ENCODE peak calls at places on chromosomes 13 and 19, in five cellular contexts. N is uterus; O is stomach; I is CD8-positive, alpha-beta T cell; H is left ventricle myocardium inferior. X is an unnamed sample. For H3K4me1, the result is how much of the 10 kb centered on the place peaks cover.

GRCh38 chr13:114081761-114082681 is 50.4 kb downstream of the RASA3 start:
- DNase-seq in N (no peak), O (peak), I (no peak), H (no peak), X (no peak)

GRCh38 chr19:18484992-18485391 is 36.9 kb downstream of the ELL start:
- DNase-seq in N (no peak), O (no peak), I (no peak), H (no peak), X (no peak)

GRCh38 chr19:10686661-10687517 is 14.3 kb upstream of the QTRT1 start:
- DNase-seq in N (no peak), O (no peak), I (no peak), H (peak), X (no peak)

GRCh38 chr13:40664100-40665060 is 2.1 kb downstream of the FOXO1 start:
- DNase-seq in N (peak), O (peak), I (peak), H (peak), X (peak)

GRCh38 chr13:47508518-47509228 is 492.4 kb downstream of the SUCLA2 start:
- DNase-seq in N (no peak), O (no peak), I (no peak), H (no peak), X (no peak)

GRCh38 chr19:1467228-1467511 is 11.8 kb downstream of the C19orf25 start:
- DNase-seq in N (no peak), O (no peak), I (no peak), H (no peak), X (no peak)

GRCh38 chr13:30142502-30143211 is 164.7 kb downstream of the KATNAL1 start:
- DNase-seq in N (peak), O (no peak), I (no peak), H (no peak), X (no peak)

GRCh38 chr19:39425744-39426143 is 10.0 kb downstream of the RPS16 start:
- DNase-seq in N (no peak), O (no peak), I (no peak), H (no peak), X (no peak)

GRCh38 chr19:43784981-43785808 is 4.4 kb upstream of the KCNN4 start:
- DNase-seq in N (peak), O (peak), I (peak), H (no peak), X (peak)

GRCh38 chr19:8423821-8424223 is 10.7 kb downstream of the MARCHF2 start:
- DNase-seq in N (peak), O (peak), I (no peak), H (peak), X (peak)

GRCh38 chr19:11699931-11700794 is 38.6 kb downstream of the ZNF823 start:
- DNase-seq in N (no peak), O (no peak), I (no peak), H (no peak), X (no peak)

GRCh38 chr19:58563034-58563573 is 4.7 kb upstream of the UBE2M start:
- DNase-seq in N (peak), O (peak), I (no peak), H (peak), X (no peak)

GRCh38 chr13:28636677-28637317 is 22.1 kb upstream of the POMP start:
- DNase-seq in N (no peak), O (peak), I (no peak), H (no peak), X (peak)

GRCh38 chr19:47471733-47472457 is at the start of gene SLC8A2:
- DNase-seq in N (peak), O (peak), I (peak), H (peak), X (no peak)

GRCh38 chr13:19713186-19713965 is 69.4 kb downstream of the PSPC1 start:
- DNase-seq in N (no peak), O (no peak), I (no peak), H (no peak), X (no peak)

GRCh38 chr13:111095031-111095840 is 19.9 kb upstream of the ARHGEF7 start:
- DNase-seq in N (no peak), O (no peak), I (no peak), H (no peak), X (no peak)

GRCh38 chr19:39496063-39496462 is 2.7 kb upstream of the DLL3 start:
- DNase-seq in N (no peak), O (no peak), I (no peak), H (no peak), X (no peak)

GRCh38 chr19:33477781-33478180 is 43.8 kb downstream of the PEPD start:
- DNase-seq in N (no peak), O (no peak), I (no peak), H (no peak), X (no peak)

GRCh38 chr13:101875717-101876393 is 423.4 kb downstream of the ITGBL1 start:
- DNase-seq in N (no peak), O (no peak), I (no peak), H (no peak), X (no peak)

GRCh38 chr19:21463449-21464105 is 41.8 kb upstream of the ZNF429 start:
- DNase-seq in N (no peak), O (peak), I (no peak), H (peak), X (peak)

GRCh38 chr19:4909172-4909896 is at the start of gene UHRF1:
- DNase-seq in N (no peak), O (no peak), I (no peak), H (no peak), X (no peak)

GRCh38 chr13:93080587-93080986 is 146.0 kb upstream of the GPC6 start:
- DNase-seq in N (no peak), O (no peak), I (no peak), H (no peak), X (no peak)

GRCh38 chr13:72544042-72544441 is 183.4 kb downstream of the MZT1 start:
- DNase-seq in N (no peak), O (no peak), I (no peak), H (no peak), X (no peak)

GRCh38 chr13:31044658-31045620 is 112.5 kb downstream of the TEX26 start:
- DNase-seq in N (no peak), O (no peak), I (no peak), H (no peak), X (no peak)

GRCh38 chr19:3509566-3509989 is 3.5 kb downstream of the FZR1 start:
- DNase-seq in N (no peak), O (no peak), I (no peak), H (no peak), X (no peak)

GRCh38 chr19:45981350-45981749 is 7.7 kb upstream of the NOVA2 start:
- DNase-seq in N (no peak), O (no peak), I (no peak), H (no peak), X (no peak)

GRCh38 chr19:51418707-51419106 is 1.3 kb upstream of the SIGLEC10 start:
- DNase-seq in N (no peak), O (no peak), I (no peak), H (no peak), X (no peak)

GRCh38 chr13:47226516-47226915 is 329.7 kb upstream of the HTR2A start:
- DNase-seq in N (no peak), O (no peak), I (no peak), H (no peak), X (no peak)

GRCh38 chr19:54169149-54169731 is 3.7 kb downstream of the TMC4 start:
- DNase-seq in N (no peak), O (no peak), I (no peak), H (no peak), X (no peak)

GRCh38 chr13:39385154-39385553 is 217.8 kb downstream of the LHFPL6 start:
- DNase-seq in N (no peak), O (no peak), I (no peak), H (no peak), X (no peak)

GRCh38 chr13:39381456-39381855 is 221.5 kb downstream of the LHFPL6 start:
- DNase-seq in N (no peak), O (no peak), I (no peak), H (no peak), X (no peak)

GRCh38 chr13:39379667-39380655 is 223.0 kb downstream of the LHFPL6 start:
- DNase-seq in N (no peak), O (no peak), I (no peak), H (no peak), X (no peak)

GRCh38 chr13:39385621-39386231 is 217.3 kb downstream of the LHFPL6 start:
- DNase-seq in N (no peak), O (no peak), I (no peak), H (no peak), X (no peak)
- H3K27ac ChIP-seq in N (peak), O (no peak), I (no peak), H (peak), X (peak)

GRCh38 chr13:98222081-98222554 is 45.0 kb upstream of the RNF113B start:
- DNase-seq in N (no peak), O (peak), I (no peak), H (no peak), X (no peak)

GRCh38 chr13:98221234-98221633 is 44.2 kb upstream of the RNF113B start:
- DNase-seq in N (no peak), O (no peak), I (no peak), H (no peak), X (no peak)

GRCh38 chr13:98220188-98220765 is 43.2 kb upstream of the RNF113B start:
- DNase-seq in N (no peak), O (no peak), I (no peak), H (no peak), X (no peak)

GRCh38 chr13:98217597-98217996 is 40.5 kb upstream of the RNF113B start:
- DNase-seq in N (no peak), O (peak), I (no peak), H (no peak), X (peak)

GRCh38 chr13:98219685-98220084 is 42.6 kb upstream of the RNF113B start:
- DNase-seq in N (no peak), O (no peak), I (no peak), H (no peak), X (no peak)
- H3K4me1 ChIP-seq in N (under half), O (half or more), I (under half), H (under half), X (under half)

DNA sequence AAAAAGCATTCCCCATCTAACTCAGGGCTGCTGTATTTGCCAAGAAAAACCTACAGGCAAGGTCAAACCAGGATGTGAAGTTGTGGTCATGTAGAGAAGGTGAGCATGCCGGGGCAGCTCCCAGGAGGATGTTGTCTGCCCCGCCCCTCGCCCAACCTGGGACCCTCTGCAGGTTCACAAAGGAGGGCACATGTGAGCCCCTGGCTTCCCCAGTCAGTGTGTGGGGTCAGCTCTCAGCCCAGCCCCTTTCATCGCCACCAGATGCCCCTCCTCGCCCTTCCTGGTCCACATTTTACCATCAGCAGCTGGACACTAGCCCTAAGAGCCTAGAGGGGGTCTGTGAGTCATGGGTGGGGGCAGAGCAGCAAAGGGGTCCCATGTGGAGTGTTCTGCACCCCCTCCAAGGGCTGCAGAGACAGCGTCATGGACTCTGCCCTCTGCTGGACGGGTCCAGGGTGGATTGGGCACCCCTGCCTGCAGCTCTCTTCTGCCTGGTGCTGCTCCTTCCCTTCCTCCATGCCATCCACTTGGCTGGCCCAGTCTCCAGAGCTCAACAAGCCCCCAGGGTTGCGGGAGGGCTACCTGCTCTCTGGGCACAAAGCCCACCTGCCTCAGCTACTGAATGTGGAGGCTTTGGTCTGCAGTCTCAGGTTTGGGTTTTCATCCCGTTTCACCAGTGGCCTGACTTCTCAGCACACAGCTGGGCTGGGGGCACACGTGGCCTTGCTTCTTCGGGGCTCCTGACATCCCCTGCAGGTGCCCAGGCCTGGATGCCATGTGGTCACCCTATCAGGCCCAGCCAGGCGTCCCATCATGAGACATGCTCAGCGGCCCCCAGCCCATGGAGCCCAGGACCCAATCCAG is 3.7 kb downstream of the PLEKHF1 start:
- DNase-seq in N (no peak), O (no peak), I (no peak), H (no peak), X (no peak)
- H3K27ac ChIP-seq in N (peak), O (peak), I (no peak), H (peak), X (no peak)

DNA sequence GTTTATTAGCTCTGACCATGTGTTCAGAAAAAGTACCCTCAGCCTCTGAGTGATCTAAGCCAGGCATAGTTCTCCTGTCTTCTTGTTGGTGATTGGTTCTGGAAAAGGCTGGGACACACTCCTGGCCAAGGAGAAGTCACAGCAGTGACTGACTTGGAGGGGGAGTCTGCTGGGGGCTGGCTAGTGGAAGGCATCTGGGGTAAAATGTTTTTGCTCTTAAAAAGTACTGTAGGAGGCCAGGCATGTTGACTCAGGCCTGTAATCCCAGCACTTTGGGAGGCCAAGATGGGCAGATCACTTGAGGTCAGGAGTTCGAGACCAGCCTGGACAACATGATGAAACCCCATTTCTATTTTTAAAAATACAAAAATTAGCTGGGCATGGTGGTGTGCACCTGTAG is 21.7 kb downstream of the FAM187B start:
- DNase-seq in N (no peak), O (peak), I (no peak), H (no peak), X (peak)
- H3K4me1 ChIP-seq in N (under half), O (under half), I (half or more), H (under half), X (under half)

GRCh38 chr19:31408460-31409124 is 59.4 kb upstream of the TSHZ3 start:
- DNase-seq in N (peak), O (no peak), I (no peak), H (no peak), X (no peak)
- H3K27ac ChIP-seq in N (peak), O (no peak), I (no peak), H (peak), X (no peak)

GRCh38 chr19:23832717-23833327 is 74.1 kb upstream of the ZNF681 start:
- DNase-seq in N (no peak), O (no peak), I (no peak), H (no peak), X (no peak)
- H3K4me1 ChIP-seq in N (under half), O (under half), I (under half), H (under half), X (under half)

GRCh38 chr13:67133476-67133875 is 96.7 kb downstream of the PCDH9 start:
- DNase-seq in N (no peak), O (no peak), I (no peak), H (no peak), X (no peak)

GRCh38 chr13:67134322-67135129 is 95.6 kb downstream of the PCDH9 start:
- DNase-seq in N (no peak), O (no peak), I (no peak), H (no peak), X (no peak)

GRCh38 chr13:67135356-67135755 is 94.8 kb downstream of the PCDH9 start:
- DNase-seq in N (no peak), O (no peak), I (no peak), H (no peak), X (no peak)

GRCh38 chr13:67137044-67137735 is 92.9 kb downstream of the PCDH9 start:
- DNase-seq in N (no peak), O (no peak), I (no peak), H (no peak), X (no peak)

GRCh38 chr13:67136157-67136556 is 94.0 kb downstream of the PCDH9 start:
- DNase-seq in N (no peak), O (no peak), I (no peak), H (no peak), X (no peak)
- H3K27ac ChIP-seq in N (no peak), O (no peak), I (no peak), H (peak), X (no peak)

GRCh38 chr19:55384576-55385235 is 614 bp upstream of the TMEM238 start:
- DNase-seq in N (peak), O (no peak), I (no peak), H (no peak), X (peak)
- H3K4me1 ChIP-seq in N (under half), O (half or more), I (half or more), H (half or more), X (under half)

GRCh38 chr19:6227941-6228325 is 51.8 kb downstream of the MLLT1 start:
- DNase-seq in N (no peak), O (no peak), I (no peak), H (no peak), X (no peak)

GRCh38 chr19:6228523-6229215 is 51.1 kb downstream of the MLLT1 start:
- DNase-seq in N (peak), O (no peak), I (no peak), H (no peak), X (no peak)

GRCh38 chr19:6229951-6230712 is 49.6 kb downstream of the MLLT1 start:
- DNase-seq in N (no peak), O (no peak), I (no peak), H (peak), X (no peak)

GRCh38 chr19:6230991-6231448 is 48.8 kb downstream of the MLLT1 start:
- DNase-seq in N (no peak), O (no peak), I (no peak), H (no peak), X (no peak)

DNA sequence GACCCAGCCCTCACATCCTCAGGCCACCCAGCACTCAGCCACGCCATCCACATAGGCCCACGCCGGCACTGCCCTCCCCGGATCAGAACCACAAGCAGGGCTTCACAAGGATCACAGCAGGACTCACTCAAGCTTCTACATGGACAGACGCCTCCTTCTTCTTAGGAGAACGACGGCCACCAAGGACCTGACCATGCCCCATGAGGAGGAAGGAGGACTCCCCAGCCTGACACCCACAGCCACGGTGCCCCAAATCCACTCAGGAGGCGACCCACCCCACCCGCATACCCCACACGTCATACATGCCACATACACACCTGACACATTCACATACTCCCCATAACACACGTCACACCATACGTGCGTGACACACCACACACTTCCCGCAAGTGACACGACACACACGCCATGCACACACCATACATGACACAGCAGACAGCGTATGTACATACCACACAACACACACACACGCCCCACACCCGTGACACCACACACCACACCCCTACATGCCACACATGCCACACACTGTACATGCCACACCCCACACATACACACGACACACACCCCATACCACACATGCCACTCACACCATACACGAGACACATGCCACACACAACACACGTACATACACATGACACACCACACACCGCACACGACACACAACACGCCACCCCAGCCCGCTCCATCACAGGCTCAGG is 50.4 kb downstream of the MLLT1 start:
- DNase-seq in N (no peak), O (no peak), I (no peak), H (no peak), X (no peak)
- H3K27ac ChIP-seq in N (no peak), O (no peak), I (no peak), H (no peak), X (no peak)

GRCh38 chr19:48814895-48815294 is 4.1 kb upstream of the BCAT2 start:
- DNase-seq in N (no peak), O (no peak), I (no peak), H (no peak), X (no peak)

GRCh38 chr19:48812094-48812929 is 1.5 kb upstream of the BCAT2 start:
- DNase-seq in N (peak), O (peak), I (peak), H (peak), X (peak)

GRCh38 chr19:48815870-48816501 is 5.2 kb upstream of the BCAT2 start:
- DNase-seq in N (no peak), O (peak), I (no peak), H (no peak), X (no peak)

GRCh38 chr19:48810151-48810550 is 678 bp downstream of the BCAT2 start:
- DNase-seq in N (no peak), O (no peak), I (no peak), H (no peak), X (no peak)

GRCh38 chr19:48813123-48813911 is 2.5 kb upstream of the BCAT2 start:
- DNase-seq in N (no peak), O (no peak), I (no peak), H (no peak), X (no peak)
- H3K4me1 ChIP-seq in N (under half), O (half or more), I (under half), H (under half), X (under half)